ENCODE peak calls at places on chromosomes 6 and 20, in six cellular contexts. H is psoas muscle; S is globus pallidus; I is substantia nigra; C is effector memory CD8-positive, alpha-beta T cell; A is CD4-positive, CD25-positive, alpha-beta regulatory T cell. Q is an unnamed sample.

GRCh38 chr6:195861-196360 is 96.4 kb upstream of the DUSP22 start:
- DNase-seq in C (no peak), H (no peak), S (peak; percentile 11), A (no peak), I (no peak), Q (no peak)

GRCh38 chr6:6900566-6901204 is 207.1 kb upstream of the RREB1 start:
- DNase-seq in I (no peak), C (no peak), H (no peak), A (no peak), S (no peak), Q (no peak)

GRCh38 chr6:90362273-90362672 is 65.6 kb upstream of the BACH2 start:
- DNase-seq in S (no peak), A (no peak), H (no peak), C (no peak), I (no peak), Q (no peak)

GRCh38 chr6:167825059-167825758 is 1.5 kb upstream of the AFDN start:
- DNase-seq in A (no peak), H (no peak), C (no peak), S (peak; percentile 41), I (no peak), Q (no peak)

GRCh38 chr6:131652472-131652871 is 15.4 kb downstream of the ENPP3 start:
- DNase-seq in A (no peak), I (no peak), H (no peak), C (no peak), S (no peak), Q (peak; percentile 32)

GRCh38 chr6:15253107-15254073 is 7.5 kb downstream of the JARID2 start:
- DNase-seq in H (no peak), I (no peak), A (no peak), S (no peak), C (no peak), Q (no peak)

GRCh38 chr6:2958331-2958711 is 13.0 kb downstream of the SERPINB6 start:
- DNase-seq in A (no peak), C (no peak), S (no peak), H (peak; percentile 70), I (no peak), Q (no peak)

GRCh38 chr20:18835850-18836249 is 22.3 kb downstream of the SCP2D1 start:
- DNase-seq in S (no peak), C (no peak), A (no peak), H (no peak), I (no peak), Q (no peak)

GRCh38 chr6:55957961-55958422 is 82.6 kb upstream of the BMP5 start:
- DNase-seq in I (no peak), A (no peak), S (no peak), C (no peak), H (no peak), Q (no peak)

GRCh38 chr6:10555625-10556309 is 34.6 kb downstream of the GCNT2 start:
- DNase-seq in A (no peak), H (peak; percentile 66), C (no peak), S (peak; percentile 62), I (peak; percentile 18), Q (peak; percentile 46)

GRCh38 chr6:47655719-47656595 is 42.4 kb upstream of the ADGRF4 start:
- DNase-seq in C (peak; percentile 6), A (no peak), H (no peak), S (no peak), I (no peak), Q (peak; percentile 50)

Q was measured in left colon.